ENCODE peak calls at places on chromosomes 7 and 10, in nine cellular contexts. A is progenitor cell of endocrine pancreas; D is psoas muscle; N is sciatic nerve; V is stimulated activated CD8-positive, alpha-beta memory T cell treated with anti-CD3 and anti-CD28 coated beads, Interleukin-4, amount 100 ng/mL, for 1 hour; S is PC-9; M is activated CD8-positive, alpha-beta T cell treated with anti-CD3 and anti-CD28 coated beads for 36 hours; Y is GM04503; L is fibroblast of lung. E is an unnamed sample.
A peak's percentile ranks its signal among the peaks of the same experiment; 100 is the strongest.

GRCh38 chr7:25775999-25776736 is 375.8 kb upstream of the NFE2L3 start:
- DNase-seq in D (no peak), N (no peak), A (no peak), S (no peak), L (no peak), M (no peak), Y (no peak), V (no peak), E (no peak)

GRCh38 chr10:86944471-86944870 is 12.9 kb downstream of the MMRN2 start:
- DNase-seq in V (no peak), M (no peak), A (no peak), Y (no peak), L (no peak), D (no peak), N (no peak), S (no peak), E (no peak)

GRCh38 chr10:72316748-72317435 is 37.8 kb downstream of the DNAJB12 start:
- DNase-seq in S (no peak), M (peak; percentile 75), A (no peak), N (peak; percentile 82), Y (no peak), L (no peak), V (no peak), D (peak; percentile 83), E (peak; percentile 94)

GRCh38 chr10:30353851-30354250 is 4.8 kb upstream of the MTPAP start:
- DNase-seq in A (no peak), D (no peak), L (peak; percentile 93), V (no peak), M (no peak), N (no peak), S (no peak), Y (peak; percentile 92), E (no peak)

GRCh38 chr10:4514445-4515108 is 311.4 kb upstream of the AKR1E2 start:
- DNase-seq in M (peak; percentile 5), N (peak; percentile 67), L (no peak), D (peak; percentile 69), S (no peak), A (no peak), V (no peak), Y (no peak), E (no peak)

GRCh38 chr10:49749556-49750491 is 12.3 kb downstream of the OGDHL start:
- DNase-seq in M (no peak), D (no peak), A (no peak), Y (no peak), V (no peak), L (no peak), N (no peak), S (no peak), E (peak; percentile 64)

GRCh38 chr10:60426425-60426824 is 36.8 kb upstream of the ANK3 start:
- DNase-seq in A (no peak), Y (peak; percentile 66), V (no peak), N (no peak), M (no peak), D (no peak), L (peak; percentile 96), S (no peak), E (no peak)

GRCh38 chr7:50920031-50920635 is 137.4 kb upstream of the GRB10 start:
- DNase-seq in A (no peak), V (no peak), S (no peak), N (no peak), Y (no peak), M (no peak), L (peak; percentile 47), D (no peak), E (no peak)

GRCh38 chr10:95374597-95375209 is 83.9 kb upstream of the PDLIM1 start:
- DNase-seq in D (peak; percentile 82), L (peak; percentile 64), M (peak; percentile 75), A (peak; percentile 65), V (peak; percentile 17), S (peak; percentile 65), Y (no peak), N (peak; percentile 87), E (no peak)

GRCh38 chr10:132076578-132077081 is 10.9 kb downstream of the JAKMIP3 start:
- DNase-seq in N (no peak), Y (no peak), D (no peak), S (no peak), M (no peak), L (no peak), V (no peak), A (no peak), E (no peak)

GRCh38 chr7:117229350-117229749 is 93.5 kb downstream of the WNT2 start:
- DNase-seq in M (no peak), N (no peak), D (no peak), L (peak; percentile 77), V (no peak), Y (no peak), A (no peak), S (no peak), E (no peak)

GRCh38 chr10:59830601-59831259 is 75.6 kb downstream of the CCDC6 start:
- DNase-seq in V (no peak), N (no peak), D (no peak), L (peak; percentile 42), A (peak; percentile 16), M (peak; percentile 41), S (peak; percentile 29), Y (peak; percentile 8), E (no peak)

GRCh38 chr10:128254486-128254885 is 128.3 kb upstream of the MKI67 start:
- DNase-seq in V (no peak), L (no peak), S (no peak), D (no peak), A (no peak), N (no peak), M (no peak), Y (no peak), E (no peak)

GRCh38 chr7:50166997-50167961 is 74.2 kb upstream of the ZPBP start:
- DNase-seq in L (no peak), V (no peak), N (no peak), D (no peak), S (no peak), Y (no peak), A (no peak), M (peak; percentile 69), E (no peak)

GRCh38 chr10:131822013-131822693 is 78.7 kb upstream of the PPP2R2D start:
- DNase-seq in V (no peak), Y (no peak), L (no peak), S (no peak), N (no peak), M (no peak), D (peak; percentile 27), A (no peak), E (peak; percentile 50)

GRCh38 chr10:12848439-12849173 is 152.9 kb downstream of the CCDC3 start:
- DNase-seq in N (no peak), V (no peak), L (no peak), M (no peak), A (no peak), Y (no peak), D (no peak), S (no peak), E (no peak)

GRCh38 chr10:30433779-30434272 is at the start of gene MAP3K8:
- DNase-seq in L (peak; percentile 85), N (peak; percentile 95), A (peak; percentile 73), M (peak; percentile 91), S (peak; percentile 94), V (peak; percentile 72), D (peak; percentile 93), Y (peak; percentile 49), E (peak; percentile 98)

GRCh38 chr10:11684717-11685645 is 57.2 kb upstream of the ECHDC3 start:
- DNase-seq in M (peak; percentile 79), L (peak; percentile 94), D (peak; percentile 66), A (no peak), N (peak; percentile 79), S (peak; percentile 73), V (peak; percentile 12), Y (peak; percentile 89), E (peak; percentile 94)

GRCh38 chr10:3982746-3983442 is 197.9 kb upstream of the KLF6 start:
- DNase-seq in N (no peak), D (no peak), Y (no peak), A (no peak), M (no peak), L (peak; percentile 31), V (no peak), S (no peak), E (no peak)

GRCh38 chr10:46245381-46245900 is 41.4 kb upstream of the ANTXRL start:
- DNase-seq in S (no peak), D (no peak), V (no peak), A (no peak), L (no peak), Y (no peak), N (no peak), M (no peak), E (peak; percentile 41)

GRCh38 chr10:58757352-58758071 is 244.8 kb downstream of the BICC1 start:
- DNase-seq in D (no peak), S (no peak), N (no peak), V (no peak), M (no peak), L (peak; percentile 38), Y (no peak), A (no peak), E (no peak)

GRCh38 chr7:30019960-30020359 is 6.5 kb downstream of the FKBP14 start:
- DNase-seq in A (no peak), L (peak; percentile 10), V (no peak), Y (no peak), M (no peak), N (no peak), S (no peak), D (no peak), E (no peak)

GRCh38 chr10:102375250-102375649 is 20.3 kb upstream of the NFKB2 start:
- DNase-seq in N (no peak), M (no peak), Y (no peak), L (no peak), A (no peak), D (no peak), S (no peak), V (no peak), E (no peak)

GRCh38 chr10:122417667-122418066 is 36.8 kb upstream of the ARMS2 start:
- DNase-seq in A (no peak), L (peak; percentile 72), V (no peak), N (no peak), D (no peak), M (no peak), Y (no peak), S (no peak), E (no peak)

GRCh38 chr10:75145590-75145989 is 34.1 kb downstream of the SAMD8 start:
- DNase-seq in Y (no peak), V (no peak), D (no peak), M (peak; percentile 30), L (no peak), A (no peak), N (no peak), S (no peak), E (no peak)